ENCODE peak calls at places on chromosomes 16 and 17, in four cellular contexts. H is GM12878, P is A549, J is K562. D is an unnamed sample.
A peak's percentile ranks its signal among the peaks of the same experiment; 100 is the strongest.

GRCh38 chr17:59366773-59367656 is 35.6 kb downstream of the YPEL2 start:
- DNase-seq in H (no peak), P (no peak), J (no peak), D (peak; percentile 98)

GRCh38 chr16:46632778-46633733 is 11.9 kb upstream of the SHCBP1 start:
- DNase-seq in H (no peak), P (no peak), J (no peak), D (peak; percentile 87)

GRCh38 chr16:84357191-84357651 is 11.1 kb upstream of the ATP2C2 start:
- DNase-seq in H (no peak), P (no peak), J (no peak), D (no peak)

GRCh38 chr17:45307290-45308015 is 9.4 kb downstream of the MAP3K14 start:
- DNase-seq in H (peak; percentile 90), P (no peak), J (no peak), D (no peak)

GRCh38 chr17:71741836-71742235 is 379.0 kb upstream of the SOX9 start:
- DNase-seq in H (no peak), P (no peak), J (no peak), D (no peak)

GRCh38 chr17:4968916-4969550 is 1.4 kb upstream of the SPAG7 start:
- DNase-seq in H (no peak), P (peak; percentile 26), J (no peak), D (no peak)

GRCh38 chr17:1593630-1593931 is 31.0 kb upstream of the PITPNA start:
- DNase-seq in H (no peak), P (no peak), J (no peak), D (no peak)

GRCh38 chr17:30093463-30094147 is 23.0 kb upstream of the NSRP1 start:
- DNase-seq in H (peak; percentile 32), P (peak; percentile 94), J (peak; percentile 79), D (peak; percentile 49)

GRCh38 chr16:53506254-53506653 is 3.2 kb upstream of the AKTIP start:
- DNase-seq in H (no peak), P (no peak), J (no peak), D (no peak)

GRCh38 chr16:72865835-72866234 is 182.1 kb downstream of the ZFHX3 start:
- DNase-seq in H (no peak), P (no peak), J (no peak), D (no peak)

GRCh38 chr17:80863626-80864025 is 128.0 kb upstream of the CHMP6 start:
- DNase-seq in H (no peak), P (no peak), J (no peak), D (no peak)

GRCh38 chr16:89489040-89489721 is 1.2 kb downstream of the ANKRD11 start:
- DNase-seq in H (peak; percentile 85), P (peak; percentile 73), J (peak; percentile 75), D (peak; percentile 89)

GRCh38 chr17:39794249-39794970 is 56.7 kb downstream of the GRB7 start:
- DNase-seq in H (peak; percentile 95), P (no peak), J (no peak), D (no peak)

GRCh38 chr16:70694088-70694487 is 8.2 kb upstream of the MTSS2 start:
- DNase-seq in H (no peak), P (peak; percentile 95), J (no peak), D (no peak)

DNA sequence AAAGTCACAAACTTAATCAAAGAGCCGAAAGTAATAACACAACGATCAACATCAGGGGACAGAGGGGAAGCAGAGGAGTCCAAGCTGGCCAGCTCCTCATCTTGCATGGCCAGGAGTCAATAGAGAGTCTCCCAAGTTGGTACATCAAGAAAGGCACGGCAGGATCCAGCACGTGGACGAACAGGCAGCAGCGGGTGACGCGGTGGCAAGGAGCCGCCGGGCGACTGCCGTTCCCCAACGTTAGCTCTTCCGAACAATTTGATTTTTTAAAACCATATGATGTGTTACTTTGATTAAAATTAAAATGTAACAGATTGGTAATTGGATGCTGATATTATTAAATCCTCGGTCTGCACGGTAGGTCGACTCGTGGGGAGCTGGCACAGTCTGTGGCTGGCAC is 81.8 kb upstream of the DOC2B start:
- DNase-seq in H (no peak), P (no peak), J (no peak), D (no peak)
- TF ChIP-seq CHD4 in H (no peak), P (no peak), J (no peak), D (no peak)

GRCh38 chr17:64401244-64401860 is 10.7 kb upstream of the PECAM1 start:
- DNase-seq in H (no peak), P (no peak), J (no peak), D (no peak)

GRCh38 chr17:64398330-64398729 is 7.7 kb upstream of the PECAM1 start:
- DNase-seq in H (no peak), P (no peak), J (no peak), D (no peak)

GRCh38 chr17:64400644-64401043 is 10.0 kb upstream of the PECAM1 start:
- DNase-seq in H (no peak), P (no peak), J (no peak), D (no peak)

GRCh38 chr17:64399767-64400156 is 9.1 kb upstream of the PECAM1 start:
- DNase-seq in H (no peak), P (no peak), J (no peak), D (no peak)

DNA sequence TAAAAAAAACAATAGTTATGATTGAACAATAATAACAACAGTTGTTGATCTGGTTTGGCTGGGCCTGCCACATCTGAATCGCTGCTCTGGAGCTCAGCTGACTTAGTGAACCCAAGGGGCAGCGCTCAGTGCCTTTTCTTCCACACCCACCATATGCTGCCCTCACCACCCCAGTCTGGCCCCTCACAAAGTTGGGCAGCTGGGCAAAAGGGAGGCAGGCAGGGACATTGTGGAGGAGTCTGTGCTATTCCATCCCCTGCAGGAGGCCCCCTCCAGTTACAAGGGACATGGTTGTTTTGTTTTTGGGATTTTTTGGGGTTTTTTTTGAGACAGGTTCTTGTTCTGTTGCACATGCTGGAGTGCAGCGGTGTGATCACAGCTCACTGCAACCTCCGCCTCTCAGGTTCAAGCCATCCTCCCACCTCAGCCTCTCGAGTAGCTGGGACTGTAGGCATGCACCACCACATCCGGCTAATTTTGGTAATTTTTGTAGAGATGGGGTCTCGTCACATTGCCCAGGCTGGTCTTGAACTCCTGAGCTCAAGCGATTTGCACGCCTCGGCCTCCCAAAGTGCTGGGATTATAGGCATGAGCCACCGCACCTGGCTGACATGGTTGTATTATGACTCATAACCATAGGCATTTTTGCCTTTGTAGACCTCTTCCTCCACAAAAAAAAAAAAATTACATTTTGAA is 8.6 kb upstream of the PECAM1 start:
- DNase-seq in H (no peak), P (no peak), J (no peak), D (no peak)
- TF ChIP-seq CHD4 in H (no peak), P (no peak), J (no peak), D (no peak)

DNA sequence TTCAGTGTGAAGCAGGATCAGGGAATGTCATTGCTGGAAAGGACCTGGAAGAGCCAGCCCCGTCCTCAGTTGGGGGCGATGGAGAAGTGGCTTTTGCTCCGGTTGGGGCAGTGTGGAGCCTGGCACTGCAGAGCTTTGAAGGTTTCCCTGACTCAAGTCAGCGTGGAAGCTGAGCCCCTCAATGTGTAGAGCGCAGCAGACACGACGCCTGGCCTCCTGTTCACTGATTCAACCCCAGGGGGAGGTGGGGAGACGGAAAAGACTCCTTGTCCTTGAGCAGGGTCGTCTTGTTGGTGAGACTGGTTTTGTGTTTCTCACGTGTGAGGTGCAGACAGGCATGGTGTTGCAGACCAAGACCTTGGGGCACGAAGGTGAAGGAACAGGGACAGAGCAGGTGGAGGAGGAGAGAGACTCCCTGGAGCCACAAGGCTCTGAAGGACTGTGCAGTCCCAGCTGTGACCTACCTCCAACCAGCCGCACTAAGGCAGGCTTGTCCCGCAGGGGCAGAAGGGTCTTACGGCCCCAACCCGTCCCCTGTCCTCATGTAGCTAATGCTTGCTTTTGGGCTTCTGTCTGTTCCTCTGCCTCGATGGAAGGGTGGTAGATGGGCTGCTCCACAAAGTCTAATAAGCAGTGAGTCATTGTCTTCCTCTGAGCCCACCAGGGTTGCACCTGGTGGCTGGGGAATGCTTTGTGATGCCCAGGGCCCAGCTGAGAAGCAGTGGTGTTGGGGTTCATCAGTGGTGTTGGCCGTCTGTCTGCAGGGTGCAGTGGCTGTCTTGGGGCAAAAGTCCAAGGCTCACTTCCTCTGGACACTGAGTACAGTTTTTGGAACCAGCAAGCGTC is 47.8 kb downstream of the MPRIP start:
- DNase-seq in H (no peak), P (no peak), J (no peak), D (no peak)
- TF ChIP-seq CHD4 in H (no peak), P (no peak), J (no peak), D (no peak)

GRCh38 chr17:67629963-67630320 is 87.8 kb upstream of the NOL11 start:
- DNase-seq in H (no peak), P (no peak), J (no peak), D (peak; percentile 24)
- TF ChIP-seq CHD4 in H (no peak), P (no peak), J (no peak), D (no peak)

DNA sequence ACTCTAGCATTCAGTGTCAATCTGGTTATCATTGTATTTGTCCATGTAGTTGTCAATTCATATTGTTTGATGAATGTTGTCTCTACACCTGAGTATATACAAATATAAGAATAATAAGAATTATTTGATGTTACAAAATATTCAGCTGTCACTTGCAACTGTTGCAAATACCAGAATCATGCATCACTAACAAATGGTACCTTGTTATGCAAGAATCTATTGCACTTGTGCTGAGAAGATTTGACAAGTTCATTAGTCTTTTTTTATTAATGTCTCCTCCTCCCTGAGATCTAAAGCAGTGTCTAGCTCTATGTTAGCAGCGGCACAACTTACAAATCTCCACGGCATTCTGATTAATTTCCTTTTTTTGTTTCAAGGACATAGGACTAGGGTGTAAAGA is 22.2 kb upstream of the AKAP1 start:
- DNase-seq in H (no peak), P (no peak), J (no peak), D (no peak)
- TF ChIP-seq CHD4 in H (no peak), P (no peak), J (no peak), D (no peak)

GRCh38 chr16:56795011-56795410 is 65.1 kb downstream of the NUP93 start:
- DNase-seq in H (no peak), P (no peak), J (no peak), D (no peak)
- TF ChIP-seq CHD4 in H (no peak), P (no peak), J (no peak), D (no peak)

D was measured in HepG2.